ENCODE peak calls at places on chromosome 19, in eight cellular contexts. K, D, L, R, H, M, E and O are unnamed samples.

GRCh38 chr19:7926021-7926726 is at the start of gene CTXN1:
- DNase-seq in K (peak), D (peak), L (peak), R (peak), H (peak), M (peak), E (no peak), O (peak)

GRCh38 chr19:39599116-39599515 is 3.2 kb upstream of the LGALS13 start:
- DNase-seq in K (no peak), D (peak), L (no peak), R (peak), H (no peak), M (peak), E (peak), O (no peak)

GRCh38 chr19:14952767-14953166 is 11.5 kb downstream of the OR7C2 start:
- DNase-seq in K (no peak), D (no peak), L (no peak), R (no peak), H (no peak), M (no peak), E (no peak), O (no peak)

GRCh38 chr19:54077334-54077733 is 3.8 kb downstream of the TARM1 start:
- DNase-seq in K (no peak), D (no peak), L (no peak), R (no peak), H (no peak), M (no peak), E (no peak), O (no peak)

GRCh38 chr19:49434907-49435577 is 6.3 kb downstream of the SLC17A7 start:
- DNase-seq in K (no peak), D (no peak), L (no peak), R (no peak), H (no peak), M (no peak), E (no peak), O (no peak)

GRCh38 chr19:44808463-44809371 is at the start of gene BCAM:
- DNase-seq in K (no peak), D (peak), L (no peak), R (peak), H (peak), M (peak), E (peak), O (no peak)

GRCh38 chr19:15025237-15025636 is 24.0 kb upstream of the CASP14 start:
- DNase-seq in K (no peak), D (no peak), L (no peak), R (no peak), H (no peak), M (peak), E (no peak), O (no peak)

GRCh38 chr19:13770013-13770635 is 4.1 kb upstream of the C19orf53 start:
- DNase-seq in K (no peak), D (no peak), L (no peak), R (no peak), H (no peak), M (no peak), E (no peak), O (no peak)

GRCh38 chr19:7292950-7293794 is 1.0 kb downstream of the INSR start:
- DNase-seq in K (no peak), D (no peak), L (peak), R (peak), H (peak), M (peak), E (no peak), O (peak)

GRCh38 chr19:10784257-10784656 is 51.8 kb downstream of the TMED1 start:
- DNase-seq in K (no peak), D (no peak), L (no peak), R (no peak), H (peak), M (no peak), E (no peak), O (peak)

GRCh38 chr19:30224689-30225606 is 147.2 kb upstream of the ZNF536 start:
- DNase-seq in K (no peak), D (no peak), L (no peak), R (no peak), H (no peak), M (peak), E (no peak), O (no peak)

GRCh38 chr19:55492362-55492944 is 4.2 kb downstream of the SSC5D start:
- DNase-seq in K (no peak), D (no peak), L (no peak), R (no peak), H (no peak), M (no peak), E (no peak), O (no peak)

GRCh38 chr19:30620354-30620753 is 248.2 kb downstream of the ZNF536 start:
- DNase-seq in K (no peak), D (no peak), L (no peak), R (no peak), H (no peak), M (no peak), E (no peak), O (no peak)

GRCh38 chr19:40453151-40453735 is 9.1 kb upstream of the SERTAD3 start:
- DNase-seq in K (no peak), D (no peak), L (no peak), R (no peak), H (no peak), M (no peak), E (no peak), O (no peak)

GRCh38 chr19:51450730-51451307 is 7.4 kb downstream of the SIGLEC8 start:
- DNase-seq in K (no peak), D (no peak), L (no peak), R (no peak), H (no peak), M (peak), E (no peak), O (no peak)

DNA sequence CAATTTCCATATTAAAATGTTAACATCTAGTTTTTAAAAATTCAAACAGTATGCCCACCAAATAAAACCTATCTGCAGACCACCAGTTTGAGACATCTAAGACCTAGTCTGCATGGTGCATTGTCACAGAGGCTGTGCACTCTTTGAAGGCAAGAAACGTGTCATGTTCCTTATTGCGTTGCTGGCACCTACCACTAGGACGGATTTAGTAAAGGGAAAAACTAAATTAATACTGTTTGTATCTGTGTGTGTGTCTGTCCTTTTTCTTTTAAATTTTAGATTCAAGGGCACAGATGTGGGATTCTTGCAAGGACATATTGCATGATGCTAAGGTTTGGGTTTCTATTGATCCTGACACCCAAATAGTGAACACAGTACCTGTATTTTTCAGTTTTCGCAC is 481.4 kb downstream of the UQCRFS1 start:
- DNase-seq in K (no peak), D (no peak), L (no peak), R (no peak), H (no peak), M (no peak), E (no peak), O (no peak)
- TF ChIP-seq CTCF in K (no peak), D (peak), L (no peak), R (no peak), H (no peak), M (no peak), E (no peak), O (no peak)

GRCh38 chr19:16375936-16376185 is 51.2 kb downstream of the KLF2 start:
- DNase-seq in K (no peak), D (no peak), L (no peak), R (no peak), H (no peak), M (no peak), E (no peak), O (peak)

GRCh38 chr19:16376649-16377048 is 52.0 kb downstream of the KLF2 start:
- DNase-seq in K (no peak), D (no peak), L (no peak), R (peak), H (no peak), M (peak), E (no peak), O (peak)

GRCh38 chr19:16376241-16376640 is 51.6 kb downstream of the KLF2 start:
- DNase-seq in K (no peak), D (peak), L (no peak), R (no peak), H (no peak), M (no peak), E (no peak), O (peak)

GRCh38 chr19:16374436-16374835 is 49.8 kb downstream of the KLF2 start:
- DNase-seq in K (no peak), D (no peak), L (no peak), R (no peak), H (no peak), M (peak), E (no peak), O (no peak)

DNA sequence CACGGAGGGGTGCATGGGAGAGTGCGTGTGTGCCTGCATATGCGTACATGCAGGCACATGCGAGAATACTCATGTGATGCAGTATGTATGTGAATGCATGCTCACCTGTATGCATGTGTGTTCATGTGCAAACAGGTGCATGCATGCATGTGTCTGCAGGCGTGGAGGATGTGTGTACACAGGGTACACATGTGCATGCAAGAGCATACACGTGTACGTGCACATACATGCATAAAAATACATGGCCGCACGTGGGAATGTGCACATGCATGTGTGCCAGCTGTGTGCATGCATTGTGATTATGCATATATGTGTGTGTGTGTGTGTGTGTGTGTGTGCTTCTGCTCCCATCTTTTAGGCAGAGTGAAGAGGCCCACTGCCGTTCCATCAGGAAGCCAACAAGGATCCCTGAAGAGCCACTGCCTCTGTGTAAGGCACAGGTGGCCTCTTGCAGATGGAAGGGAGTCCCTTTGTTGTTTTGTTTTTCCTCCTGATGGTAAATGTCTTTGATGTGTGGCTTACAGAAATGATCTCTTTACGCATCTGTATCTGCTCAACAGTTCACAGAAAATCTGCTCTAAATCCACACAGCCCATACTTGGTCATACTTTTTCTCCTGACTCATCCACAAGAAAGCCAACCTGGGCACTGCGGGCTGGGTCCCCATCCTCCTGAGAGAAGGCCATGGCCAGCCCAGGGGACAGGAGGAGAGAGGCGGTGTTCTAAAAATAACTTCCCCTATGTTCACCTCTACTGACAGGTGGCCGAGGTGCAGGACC is 50.7 kb downstream of the KLF2 start:
- DNase-seq in K (no peak), D (no peak), L (no peak), R (no peak), H (no peak), M (peak), E (no peak), O (no peak)
- TF ChIP-seq CTCF in K (no peak), D (no peak), L (no peak), R (no peak), H (no peak), M (no peak), E (no peak), O (no peak)

DNA sequence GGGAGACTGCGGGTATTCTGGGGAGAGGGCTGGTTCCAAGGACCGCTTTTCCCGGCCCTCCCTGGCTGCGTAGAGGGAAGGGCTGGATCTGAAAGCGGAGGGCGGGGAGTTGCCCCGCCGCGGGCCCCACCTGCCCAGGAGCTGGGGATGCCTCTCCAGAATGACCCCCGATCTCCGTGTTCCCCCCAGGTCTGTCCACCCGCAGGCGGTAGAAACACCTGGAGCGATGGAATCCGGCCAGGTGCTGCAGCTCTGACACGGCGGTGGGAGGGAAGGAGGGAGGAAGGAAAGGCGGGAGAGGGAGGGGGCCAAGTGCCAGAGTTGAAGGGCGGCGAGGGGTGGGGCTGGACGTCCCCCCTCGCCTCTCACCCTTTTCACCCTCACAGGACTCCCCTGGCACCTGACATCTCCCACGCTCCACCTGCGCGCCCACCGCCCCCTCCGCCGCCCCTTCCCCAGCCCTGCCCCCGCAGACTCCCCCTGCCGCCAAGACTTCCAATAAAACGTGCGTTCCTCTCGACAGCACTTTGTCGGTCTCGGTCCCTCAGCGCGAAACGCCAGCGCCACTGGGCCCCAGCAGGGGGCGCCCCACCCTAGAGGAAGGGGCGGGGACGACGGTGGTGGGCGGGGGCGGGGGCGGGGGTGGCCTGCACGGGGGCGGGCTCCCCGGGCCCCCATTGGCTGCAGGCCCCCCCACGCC is 374 bp upstream of the FXYD7 start:
- DNase-seq in K (peak), D (no peak), L (peak), R (peak), H (peak), M (peak), E (no peak), O (no peak)
- TF ChIP-seq CTCF in K (peak), D (peak), L (peak), R (peak), H (no peak), M (peak), E (no peak), O (peak)

GRCh38 chr19:3593156-3593555 is 7.9 kb downstream of the GIPC3 start:
- DNase-seq in K (no peak), D (no peak), L (no peak), R (no peak), H (no peak), M (peak), E (no peak), O (no peak)
- TF ChIP-seq CTCF in K (no peak), D (no peak), L (no peak), R (no peak), H (no peak), M (no peak), E (no peak), O (no peak)

DNA sequence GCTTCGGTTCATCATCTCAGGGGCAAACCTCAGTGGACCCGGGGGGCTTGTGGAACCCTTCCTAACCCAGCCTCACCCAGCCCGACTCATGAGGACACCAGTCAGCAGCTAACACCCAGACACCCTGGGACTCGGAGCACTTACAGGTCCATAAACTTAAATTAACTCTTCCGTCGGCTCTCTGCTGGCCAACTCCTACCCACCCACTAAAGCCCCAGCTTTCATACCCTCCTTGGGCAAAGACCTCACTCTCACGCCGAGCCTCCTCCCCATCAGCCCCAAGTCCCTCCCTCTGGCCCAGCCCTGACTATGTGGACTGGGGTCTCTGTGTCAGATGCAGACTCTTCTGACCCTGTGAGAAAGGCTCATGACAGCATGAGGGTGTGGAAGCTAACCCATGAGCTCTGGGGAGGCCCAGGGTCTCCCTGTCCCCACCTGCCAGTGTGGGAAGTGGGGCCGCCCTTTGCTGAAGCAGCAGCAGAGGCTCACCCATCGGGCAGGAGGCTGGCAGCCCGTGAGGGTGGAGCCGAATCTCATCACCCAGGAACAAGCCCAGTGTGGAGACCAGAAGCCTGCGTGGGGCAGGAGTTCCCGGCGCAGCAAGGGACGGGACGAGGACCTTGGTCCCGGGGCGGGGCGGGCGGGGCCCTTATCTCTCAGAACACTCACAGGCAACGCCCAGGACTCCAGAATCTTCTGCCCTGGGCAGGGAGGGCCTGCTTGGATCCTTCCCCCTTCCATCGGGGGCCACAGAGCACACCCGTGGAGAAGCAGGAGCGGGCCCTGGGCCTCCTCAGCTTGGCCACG is 19.8 kb downstream of the TCF3 start:
- DNase-seq in K (no peak), D (no peak), L (no peak), R (no peak), H (no peak), M (no peak), E (no peak), O (no peak)
- TF ChIP-seq CTCF in K (no peak), D (no peak), L (no peak), R (no peak), H (no peak), M (no peak), E (no peak), O (no peak)

DNA sequence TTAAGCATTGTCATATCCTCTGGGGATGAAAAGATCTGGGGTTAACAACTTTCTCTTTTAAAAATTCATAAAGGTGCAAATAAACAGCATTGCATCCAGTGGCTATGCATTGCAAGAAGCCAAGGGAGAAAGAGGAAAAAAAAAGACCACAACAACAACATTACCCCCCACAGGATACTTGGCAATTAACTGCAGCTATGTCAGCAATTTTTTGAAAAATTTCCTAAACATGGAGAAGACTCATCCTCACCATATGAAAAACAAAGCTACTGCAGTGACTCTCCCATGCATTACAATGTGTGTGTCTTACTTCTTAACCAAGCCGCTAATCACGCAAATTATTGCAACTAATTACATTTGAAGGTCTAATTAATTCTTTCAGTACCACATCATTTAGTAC is 309.8 kb upstream of the ZNF507 start:
- DNase-seq in K (no peak), D (no peak), L (no peak), R (no peak), H (no peak), M (no peak), E (no peak), O (no peak)
- TF ChIP-seq CTCF in K (no peak), D (no peak), L (no peak), R (no peak), H (no peak), M (no peak), E (no peak), O (no peak)